ENCODE peak calls at places on chromosomes 6 and 20, in nine cellular contexts. F, H, N, R, A, D, I, P and B are unnamed samples.

GRCh38 chr6:84804720-84805119 is 40.3 kb upstream of the TBX18 start:
- DNase-seq in F (no peak), H (peak; percentile 58), N (no peak), R (no peak), A (peak; percentile 31), D (no peak), I (no peak), P (no peak), B (no peak)

GRCh38 chr20:44624152-44624551 is 27.3 kb downstream of the ADA start:
- DNase-seq in F (no peak), H (no peak), N (no peak), R (no peak), A (no peak), D (no peak), I (no peak), P (no peak), B (no peak)

GRCh38 chr6:57226221-57226620 is 4.1 kb upstream of the RAB23 start:
- DNase-seq in F (no peak), H (no peak), N (no peak), R (no peak), A (no peak), D (no peak), I (no peak), P (no peak), B (no peak)

GRCh38 chr20:64095927-64096326 is 11.4 kb downstream of the NPBWR2 start:
- DNase-seq in F (no peak), H (no peak), N (no peak), R (no peak), A (no peak), D (no peak), I (no peak), P (no peak), B (no peak)

GRCh38 chr6:42251911-42252637 is 34.4 kb upstream of the MRPS10 start:
- DNase-seq in F (no peak), H (peak; percentile 42), N (peak; percentile 55), R (no peak), A (peak; percentile 69), D (peak; percentile 42), I (no peak), P (no peak), B (no peak)

GRCh38 chr6:16386056-16386455 is 147.7 kb downstream of the GMPR start:
- DNase-seq in F (no peak), H (no peak), N (no peak), R (no peak), A (no peak), D (no peak), I (no peak), P (no peak), B (no peak)

GRCh38 chr6:137106183-137106582 is 61.4 kb upstream of the IL20RA start:
- DNase-seq in F (no peak), H (no peak), N (no peak), R (no peak), A (no peak), D (no peak), I (no peak), P (no peak), B (no peak)

GRCh38 chr20:1868856-1869255 is 26.4 kb upstream of the SIRPA start:
- DNase-seq in F (no peak), H (peak; percentile 47), N (no peak), R (no peak), A (peak; percentile 60), D (no peak), I (no peak), P (no peak), B (no peak)

GRCh38 chr6:110173506-110174132 is 5.9 kb downstream of the WASF1 start:
- DNase-seq in F (no peak), H (no peak), N (no peak), R (no peak), A (no peak), D (peak; percentile 33), I (no peak), P (no peak), B (no peak)

GRCh38 chr6:170243791-170244291 is 47.0 kb downstream of the DLL1 start:
- DNase-seq in F (no peak), H (no peak), N (no peak), R (no peak), A (no peak), D (no peak), I (no peak), P (no peak), B (no peak)

GRCh38 chr20:39633689-39634088 is 671.5 kb downstream of the DHX35 start:
- DNase-seq in F (no peak), H (no peak), N (no peak), R (no peak), A (no peak), D (no peak), I (no peak), P (no peak), B (no peak)

GRCh38 chr6:158068893-158069799 is 87.5 kb downstream of the SYNJ2 start:
- DNase-seq in F (peak; percentile 55), H (peak; percentile 72), N (peak; percentile 78), R (no peak), A (peak; percentile 65), D (no peak), I (no peak), P (peak; percentile 73), B (no peak)

GRCh38 chr6:137877113-137877512 is 10.1 kb downstream of the TNFAIP3 start:
- DNase-seq in F (no peak), H (no peak), N (no peak), R (no peak), A (no peak), D (no peak), I (no peak), P (no peak), B (no peak)

GRCh38 chr20:59802471-59803221 is 130.8 kb downstream of the SYCP2 start:
- DNase-seq in F (no peak), H (no peak), N (no peak), R (no peak), A (no peak), D (no peak), I (no peak), P (no peak), B (no peak)

GRCh38 chr6:27495386-27496135 is 22.7 kb upstream of the ZNF184 start:
- DNase-seq in F (peak; percentile 90), H (peak; percentile 95), N (peak; percentile 85), R (no peak), A (peak; percentile 83), D (peak; percentile 80), I (peak; percentile 66), P (peak; percentile 97), B (peak; percentile 56)

GRCh38 chr6:122733259-122733658 is 46.3 kb upstream of the FABP7 start:
- DNase-seq in F (no peak), H (no peak), N (no peak), R (no peak), A (no peak), D (no peak), I (no peak), P (no peak), B (no peak)

GRCh38 chr6:69542494-69542893 is 254.3 kb downstream of the LMBRD1 start:
- DNase-seq in F (no peak), H (no peak), N (no peak), R (no peak), A (no peak), D (no peak), I (no peak), P (no peak), B (no peak)
- TF ChIP-seq CTCF in F (no peak), H (no peak), N (no peak), R (no peak), A (no peak), D (no peak), I (no peak), P (no peak), B (no peak)

GRCh38 chr6:53734473-53735299 is 60.1 kb upstream of the LRRC1 start:
- DNase-seq in F (peak; percentile 77), H (peak; percentile 78), N (peak; percentile 77), R (no peak), A (peak; percentile 67), D (peak; percentile 31), I (peak; percentile 38), P (peak; percentile 90), B (peak; percentile 11)
- TF ChIP-seq CTCF in F (peak; percentile 41), H (peak; percentile 40), N (peak; percentile 40), R (peak; percentile 28), A (peak; percentile 46), D (peak; percentile 68), I (peak; percentile 22), P (peak; percentile 78), B (peak; percentile 53)

DNA sequence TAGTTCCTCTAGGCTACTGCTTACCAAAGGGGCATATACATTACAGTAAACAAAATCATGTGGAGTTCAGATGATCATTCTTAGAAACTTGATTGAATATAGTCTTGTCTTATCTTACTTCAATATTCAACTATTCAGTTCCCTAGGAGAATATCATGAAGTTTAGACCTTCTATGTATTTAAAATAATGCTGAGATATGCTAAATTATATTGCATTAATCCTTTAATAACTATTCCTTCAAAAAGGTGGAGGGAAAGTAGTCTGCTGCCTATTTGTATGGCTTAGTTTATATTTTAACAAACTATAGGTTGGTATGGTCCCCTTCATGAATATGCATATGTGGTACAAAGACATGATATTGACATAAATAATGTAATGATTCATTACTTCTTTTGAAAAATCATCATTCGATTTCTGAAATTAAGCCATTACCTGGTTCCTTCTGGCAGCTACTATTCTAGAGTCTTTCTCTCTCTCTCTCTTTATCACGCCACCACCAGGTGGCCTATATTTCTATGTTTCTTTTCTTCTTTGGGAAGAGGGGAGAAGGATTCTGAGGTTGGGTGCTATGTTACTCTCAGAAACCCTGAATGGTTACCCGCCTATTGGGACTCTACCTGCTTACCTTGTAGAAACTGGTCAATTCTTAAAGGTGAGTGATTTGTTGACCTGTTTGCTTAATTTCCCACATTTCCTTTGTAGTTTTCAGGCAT is 855.8 kb downstream of the HACE1 start:
- DNase-seq in F (no peak), H (no peak), N (no peak), R (no peak), A (no peak), D (peak; percentile 13), I (no peak), P (no peak), B (no peak)
- TF ChIP-seq CTCF in F (no peak), H (peak; percentile 8), N (peak; percentile 15), R (no peak), A (no peak), D (peak; percentile 14), I (no peak), P (no peak), B (peak; percentile 43)

DNA sequence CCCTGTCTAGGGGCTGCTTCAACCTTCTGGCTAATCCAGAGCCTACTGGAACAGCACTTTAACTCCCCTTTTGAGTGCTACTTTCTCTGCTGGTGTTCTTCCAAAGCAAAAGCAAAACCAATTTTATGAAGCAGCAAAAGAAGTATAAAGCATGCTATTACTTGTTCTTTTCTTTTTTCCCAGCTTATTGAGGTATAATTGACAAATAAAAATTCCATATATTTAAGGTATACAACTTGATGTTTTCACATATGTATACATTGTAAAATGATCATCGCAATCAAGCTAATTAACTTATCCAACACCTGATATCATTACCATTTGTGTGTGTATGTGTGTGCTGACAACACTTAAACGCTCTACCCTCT is 14.9 kb downstream of the ID4 start:
- DNase-seq in F (no peak), H (no peak), N (no peak), R (no peak), A (no peak), D (no peak), I (no peak), P (no peak), B (no peak)
- TF ChIP-seq CTCF in F (no peak), H (no peak), N (no peak), R (no peak), A (no peak), D (no peak), I (no peak), P (peak; percentile 52), B (peak; percentile 9)